ENCODE peak calls at places on chromosomes 4 and X, in five cellular contexts. N is cardiac muscle cell, X is upper lobe of right lung, T is HCT116, C is PC-9. B is an unnamed sample. For H3K4me1 and H3K27me3, the result is how much of the 10 kb centered on the place peaks cover.

GRCh38 chr4:43496188-43496587 is 603.7 kb downstream of the GRXCR1 start:
- DNase-seq in X (no peak), C (no peak), T (no peak), N (peak), B (no peak)

GRCh38 chrX:44431206-44431605 is 87.7 kb upstream of the EFHC2 start:
- DNase-seq in T (peak), X (no peak), N (peak), C (peak), B (peak)

GRCh38 chr4:2413821-2414610 is 4.4 kb downstream of the ZFYVE28 start:
- DNase-seq in C (no peak), T (no peak), N (peak), X (peak), B (peak)

GRCh38 chr4:124111922-124112321 is 600.6 kb downstream of the ANKRD50 start:
- DNase-seq in X (no peak), N (peak), T (peak), C (peak), B (peak)

GRCh38 chr4:108370826-108371225 is 202.1 kb upstream of the LEF1 start:
- DNase-seq in X (no peak), N (no peak), C (no peak), T (no peak), B (no peak)

GRCh38 chr4:98929341-98930267 is 671 bp upstream of the EIF4E start:
- DNase-seq in X (peak), T (peak), N (peak), C (peak), B (peak)

GRCh38 chrX:45351478-45351877 is 150.8 kb upstream of the DIPK2B start:
- DNase-seq in X (no peak), C (no peak), T (no peak), N (peak), B (no peak)

GRCh38 chr4:72966652-72967051 is 102.9 kb downstream of the COX18 start:
- DNase-seq in T (no peak), C (no peak), X (no peak), N (no peak), B (no peak)

GRCh38 chr4:6941796-6942195 is 32.2 kb downstream of the TBC1D14 start:
- DNase-seq in X (no peak), C (no peak), T (no peak), N (no peak), B (no peak)

GRCh38 chr4:106530034-106530361 is 161.4 kb upstream of the GIMD1 start:
- DNase-seq in C (no peak), T (no peak), N (no peak), X (no peak), B (no peak)

GRCh38 chr4:7546809-7547367 is 112.2 kb upstream of the PSAPL1 start:
- DNase-seq in X (no peak), C (no peak), T (no peak), N (peak), B (no peak)

GRCh38 chrX:1500701-1501624 is 36.0 kb downstream of the P2RY8 start:
- DNase-seq in C (no peak), N (no peak), T (no peak), X (peak), B (peak)

GRCh38 chr4:184807797-184808718 is 17.7 kb downstream of the ACSL1 start:
- DNase-seq in T (no peak), C (peak), X (no peak), N (peak), B (no peak)

GRCh38 chr4:4408576-4409335 is 21.9 kb downstream of the NSG1 start:
- DNase-seq in N (no peak), T (peak), X (no peak), C (peak), B (no peak)

GRCh38 chr4:91116861-91117260 is 989.7 kb downstream of the CCSER1 start:
- DNase-seq in T (peak), X (no peak), N (peak), C (no peak), B (peak)

GRCh38 chr4:68569466-68570121 is 6.5 kb downstream of the UGT2B17 start:
- DNase-seq in T (no peak), X (no peak), N (no peak), C (no peak), B (no peak)

GRCh38 chrX:72644946-72645345 is 69.2 kb downstream of the PHKA1 start:
- DNase-seq in X (no peak), N (no peak), T (no peak), C (no peak), B (no peak)

GRCh38 chrX:154010330-154011087 is 9.2 kb downstream of the IRAK1 start:
- DNase-seq in T (no peak), C (no peak), N (peak), X (peak), B (peak)

GRCh38 chr4:176185068-176185467 is 10.3 kb downstream of the SPATA4 start:
- DNase-seq in X (no peak), T (no peak), C (peak), N (peak), B (no peak)

GRCh38 chr4:108360857-108361820 is 192.4 kb upstream of the LEF1 start:
- DNase-seq in X (no peak), C (peak), N (peak), T (no peak), B (no peak)

GRCh38 chrX:12137982-12138365 is 299 bp upstream of the FRMPD4 start:
- DNase-seq in X (no peak), N (no peak), C (no peak), T (no peak), B (no peak)

GRCh38 chrX:12141511-12141910 is 3.2 kb downstream of the FRMPD4 start:
- DNase-seq in N (no peak), T (no peak), X (no peak), C (no peak), B (no peak)

GRCh38 chrX:12138366-12139313 is at the start of gene FRMPD4:
- DNase-seq in C (no peak), T (no peak), X (no peak), N (peak), B (no peak)

GRCh38 chrX:12142661-12143060 is 4.4 kb downstream of the FRMPD4 start:
- DNase-seq in X (no peak), N (no peak), T (no peak), C (no peak), B (no peak)

DNA sequence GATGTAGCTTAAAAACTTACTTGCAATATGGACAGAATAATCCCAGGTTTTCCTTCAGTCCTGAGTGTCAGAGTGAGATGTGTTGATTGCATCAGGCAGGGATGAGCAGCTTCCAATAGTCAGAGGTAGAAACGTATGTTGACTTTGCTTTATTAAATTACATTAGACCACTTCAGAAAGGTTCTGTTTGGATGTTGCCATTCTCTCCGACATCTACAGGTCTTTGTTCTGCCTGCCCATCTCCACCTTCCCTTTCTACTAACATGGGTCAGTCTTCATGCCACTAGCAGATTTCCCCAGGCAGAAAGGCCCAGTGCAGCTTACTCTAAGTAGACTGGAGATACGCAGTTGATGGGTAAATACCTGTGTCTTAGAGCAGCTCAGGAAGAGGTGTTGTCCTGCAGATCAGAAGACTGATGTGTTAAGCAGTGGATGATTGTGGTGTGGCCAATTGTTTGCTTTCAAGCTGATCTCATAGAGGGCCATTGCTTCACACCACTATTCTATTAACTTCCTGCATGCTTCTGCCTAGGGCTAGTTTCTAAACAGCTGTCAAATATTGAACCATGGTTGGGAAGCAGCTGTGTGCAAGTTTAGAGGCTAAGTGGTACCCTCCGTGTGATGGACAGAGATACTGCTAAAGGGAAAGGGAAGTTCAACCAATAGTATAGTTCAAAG is 1.8 kb downstream of the FRMPD4 start:
- DNase-seq in X (no peak), C (no peak), T (no peak), N (peak), B (no peak)
- H3K4me3 ChIP-seq in X (no peak), C (no peak), T (no peak), N (no peak), B (no peak)

GRCh38 chr4:188015025-188015778 is 19.6 kb downstream of the ZFP42 start:
- DNase-seq in N (peak), T (no peak), C (peak), X (no peak), B (no peak)

GRCh38 chr4:188016754-188017153 is 21.2 kb downstream of the ZFP42 start:
- DNase-seq in C (no peak), N (no peak), X (no peak), T (no peak), B (no peak)

GRCh38 chr4:188023682-188024081 is 28.1 kb downstream of the ZFP42 start:
- DNase-seq in N (no peak), C (peak), T (no peak), X (no peak), B (no peak)

GRCh38 chr4:188021548-188022249 is 26.1 kb downstream of the ZFP42 start:
- DNase-seq in N (no peak), T (no peak), X (no peak), C (peak), B (no peak)

GRCh38 chr4:188018262-188018661 is 22.7 kb downstream of the ZFP42 start:
- DNase-seq in T (no peak), N (no peak), X (no peak), C (no peak), B (no peak)
- H3K4me1 ChIP-seq in T (under half), N (under half), X (under half), C (under half), B (under half)

DNA sequence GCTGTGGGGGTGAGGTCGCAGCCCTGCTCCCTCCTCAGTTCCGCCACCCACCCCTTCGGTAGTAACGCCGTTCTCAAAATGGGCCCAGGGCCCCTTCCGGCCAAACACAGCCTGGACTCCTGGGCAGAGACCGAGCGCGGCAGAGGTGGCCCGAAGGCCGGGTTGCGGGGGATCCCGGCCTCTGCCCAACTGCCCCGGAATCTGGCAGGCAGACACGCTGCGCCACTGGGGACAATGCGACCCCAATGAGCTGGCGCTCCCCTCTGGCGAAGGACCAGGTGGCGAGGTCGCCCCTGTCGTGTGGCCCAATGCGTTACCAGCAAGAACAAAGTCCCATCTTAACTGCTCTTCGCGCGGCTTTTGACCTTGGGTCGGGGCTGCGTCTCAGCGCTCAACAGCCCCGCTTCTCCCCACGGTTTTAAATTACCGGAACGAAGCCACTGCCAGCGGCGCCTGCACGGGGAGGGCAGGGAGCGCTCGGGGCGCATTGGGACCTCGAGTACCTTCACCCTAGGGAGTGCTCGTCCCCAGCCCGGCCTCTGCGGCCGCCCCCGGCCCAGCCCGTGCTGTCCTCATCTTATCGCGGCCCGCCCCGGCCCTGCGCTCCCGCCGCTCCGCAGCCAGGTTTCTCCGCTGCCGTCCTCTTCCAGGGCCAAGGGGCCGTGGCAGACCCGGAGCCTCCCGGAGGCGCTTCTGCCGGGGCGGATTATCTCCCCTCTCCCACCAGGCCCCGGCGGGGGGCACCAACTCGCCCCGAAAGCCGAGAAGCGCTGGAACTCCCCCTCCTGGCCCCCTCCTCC is 22.2 kb upstream of the HMX1 start:
- DNase-seq in X (no peak), C (no peak), T (no peak), N (no peak), B (no peak)
- H3K27me3 ChIP-seq in X (half or more), C (under half), T (under half), N (half or more), B (under half)

GRCh38 chrX:9909254-9909653 is 57.9 kb upstream of the CLDN34 start:
- DNase-seq in C (no peak), T (no peak), N (no peak), X (no peak), B (no peak)

GRCh38 chrX:9913041-9913440 is 54.1 kb upstream of the CLDN34 start:
- DNase-seq in T (no peak), C (peak), X (no peak), N (no peak), B (no peak)

GRCh38 chrX:9907645-9908387 is 59.3 kb upstream of the CLDN34 start:
- DNase-seq in X (no peak), N (peak), C (peak), T (no peak), B (no peak)

GRCh38 chrX:9911479-9911878 is 55.7 kb upstream of the CLDN34 start:
- DNase-seq in C (peak), N (peak), T (no peak), X (no peak), B (no peak)

DNA sequence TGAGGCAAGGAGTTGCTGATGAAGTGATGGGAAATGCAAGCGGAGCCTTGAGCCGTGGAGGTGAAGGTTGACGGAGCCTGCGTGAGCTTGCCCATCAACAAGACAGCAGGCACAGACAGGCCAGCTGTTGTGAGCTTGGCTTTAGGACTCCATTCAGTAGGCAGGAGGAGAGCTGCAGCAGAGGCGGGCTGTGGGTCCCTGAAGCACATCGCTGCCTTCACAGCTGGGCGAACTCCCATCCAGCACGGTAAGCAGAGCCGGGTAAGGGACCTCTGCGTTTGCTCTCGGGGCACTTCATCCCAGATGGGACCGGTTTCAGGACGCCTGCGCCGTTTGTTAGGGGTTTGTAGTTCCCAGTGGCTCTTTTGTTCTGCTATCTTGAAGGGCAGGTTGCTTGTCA is 54.8 kb upstream of the CLDN34 start:
- DNase-seq in C (no peak), T (no peak), N (peak), X (no peak), B (no peak)
- H3K4me3 ChIP-seq in C (peak), T (no peak), N (no peak), X (no peak), B (no peak)

GRCh38 chr4:82893942-82894341 is 3.0 kb upstream of the SEC31A start:
- DNase-seq in C (no peak), X (no peak), T (no peak), N (peak), B (peak)
- H3K4me1 ChIP-seq in C (under half), X (under half), T (under half), N (under half), B (under half)

GRCh38 chrX:14673236-14673635 is 143.9 kb downstream of the GLRA2 start:
- DNase-seq in X (no peak), C (peak), N (no peak), T (no peak), B (no peak)
- H3K27me3 ChIP-seq in X (under half), C (under half), N (under half), T (under half), B (under half)

DNA sequence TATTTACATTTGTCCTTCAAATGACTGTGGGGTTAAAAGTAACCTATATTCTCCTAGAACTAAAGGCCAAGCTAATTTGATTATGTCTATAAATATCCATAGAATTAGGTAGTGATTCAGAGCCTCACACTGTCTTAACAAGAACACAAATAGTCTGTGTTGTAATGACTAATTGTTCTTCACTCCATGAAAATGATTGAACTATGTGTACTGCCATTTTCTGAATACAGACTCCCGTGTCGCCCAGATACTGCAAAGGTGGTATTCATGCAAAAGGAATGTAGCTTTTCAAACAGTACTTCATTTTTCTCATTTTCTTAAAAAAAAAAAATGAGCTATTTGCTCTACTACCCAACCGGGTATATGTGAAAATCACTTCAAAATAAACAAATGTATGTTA is 11.3 kb upstream of the PHKA2 start:
- DNase-seq in T (no peak), X (no peak), C (peak), N (peak), B (no peak)
- H3K4me3 ChIP-seq in T (no peak), X (no peak), C (peak), N (no peak), B (no peak)

GRCh38 chr4:87120411-87121162 is 99.8 kb downstream of the KLHL8 start:
- DNase-seq in T (no peak), X (no peak), N (no peak), C (no peak), B (peak)
- H3K4me1 ChIP-seq in T (under half), X (under half), N (under half), C (under half), B (under half)

B was measured in small intestine.